ENCODE peak calls at places on chromosomes 6 and 20, in six cellular contexts. U is neuronal stem cell, D is IMR-90, O is trophoblast cell, T is mesendoderm, P is H9. Y is an unnamed sample.

GRCh38 chr6:158694913-158695312 is 45.1 kb downstream of the SYTL3 start:
- DNase-seq in P (no peak), T (no peak), D (no peak), U (no peak), O (no peak), Y (no peak)

GRCh38 chr20:43751167-43752050 is 24.6 kb upstream of the GTSF1L start:
- DNase-seq in U (no peak), O (no peak), P (no peak), D (peak; percentile 92), T (no peak), Y (peak; percentile 64)

GRCh38 chr6:16481680-16482079 is 243.3 kb downstream of the GMPR start:
- DNase-seq in D (no peak), P (no peak), T (no peak), O (no peak), U (no peak), Y (no peak)

GRCh38 chr6:72769459-72770125 is 147.7 kb downstream of the KCNQ5 start:
- DNase-seq in P (no peak), T (no peak), U (no peak), O (no peak), D (no peak), Y (no peak)

GRCh38 chr20:33791959-33792597 is 19.1 kb upstream of the CHMP4B start:
- DNase-seq in D (peak; percentile 37), U (no peak), O (peak; percentile 59), P (peak; percentile 64), T (peak; percentile 40), Y (peak; percentile 45)

GRCh38 chr20:51184289-51184688 is 161.4 kb upstream of the KCNG1 start:
- DNase-seq in P (no peak), O (peak; percentile 34), T (peak; percentile 38), U (no peak), D (peak; percentile 49), Y (no peak)

GRCh38 chr6:162271922-162272321 is 455.6 kb downstream of the PRKN start:
- DNase-seq in U (peak; percentile 9), D (no peak), T (peak; percentile 33), P (no peak), O (no peak), Y (no peak)

GRCh38 chr20:5862703-5863039 is 87.7 kb downstream of the TRMT6 start:
- DNase-seq in O (no peak), P (no peak), U (no peak), T (no peak), D (no peak), Y (no peak)

GRCh38 chr6:15715060-15715459 is 52.2 kb upstream of the DTNBP1 start:
- DNase-seq in T (no peak), O (no peak), P (no peak), D (no peak), U (no peak), Y (no peak)

GRCh38 chr20:24993337-24994185 is 1.0 kb upstream of the APMAP start:
- DNase-seq in P (no peak), T (no peak), U (no peak), D (peak; percentile 57), O (peak; percentile 17), Y (peak; percentile 50)

GRCh38 chr6:105087571-105088211 is 92.1 kb downstream of the POPDC3 start:
- DNase-seq in U (peak; percentile 42), D (peak; percentile 69), O (peak; percentile 89), T (peak; percentile 45), P (no peak), Y (peak; percentile 61)

GRCh38 chr6:138088307-138088744 is 18.9 kb downstream of the PERP start:
- DNase-seq in O (peak; percentile 91), D (peak; percentile 97), T (peak; percentile 47), P (no peak), U (no peak), Y (peak; percentile 91)

GRCh38 chr6:137637161-137637560 is 143.0 kb upstream of the OLIG3 start:
- DNase-seq in U (no peak), O (peak; percentile 97), D (peak; percentile 91), T (peak; percentile 68), P (no peak), Y (peak; percentile 95)

GRCh38 chr6:158648682-158649131 is 1.1 kb upstream of the SYTL3 start:
- DNase-seq in D (peak; percentile 96), U (no peak), O (peak; percentile 75), T (no peak), P (no peak), Y (peak; percentile 97)

GRCh38 chr6:4155848-4156466 is 20.6 kb upstream of the ECI2 start:
- DNase-seq in P (peak; percentile 75), D (peak; percentile 86), T (peak; percentile 89), U (peak; percentile 86), O (peak; percentile 94), Y (peak; percentile 85)

GRCh38 chr20:9608639-9609440 is 94.5 kb downstream of the LAMP5 start:
- DNase-seq in D (no peak), P (no peak), O (no peak), T (no peak), U (no peak), Y (no peak)

GRCh38 chr6:111187874-111188273 is 100.6 kb downstream of the SLC16A10 start:
- DNase-seq in D (no peak), U (no peak), T (no peak), O (no peak), P (no peak), Y (no peak)

GRCh38 chr6:36115412-36115811 is 14.9 kb upstream of the MAPK13 start:
- DNase-seq in D (no peak), O (no peak), P (no peak), U (no peak), T (no peak), Y (no peak)

GRCh38 chr20:45345104-45345936 is 2.9 kb downstream of the SDC4 start:
- DNase-seq in U (no peak), T (no peak), D (no peak), O (peak; percentile 76), P (no peak), Y (no peak)

GRCh38 chr6:139398658-139399057 is 24.2 kb upstream of the CITED2 start:
- DNase-seq in T (no peak), D (peak; percentile 42), P (no peak), U (no peak), O (no peak), Y (no peak)
- H3K4ac ChIP-seq in T (no peak overlapping the region), D (no peak overlapping the region), P (no peak overlapping the region), U (no peak overlapping the region), O (no peak overlapping the region), Y (no peak overlapping the region)

GRCh38 chr20:41150664-41151063 is 13.3 kb downstream of the PLCG1 start:
- DNase-seq in T (peak; percentile 42), D (peak; percentile 29), P (no peak), U (no peak), O (no peak), Y (no peak)
- H3K79me1 ChIP-seq in T (peaks cover 60% of the 10 kb centered on the region), D (peaks cover 56% of the 10 kb centered on the region), P (peaks cover 6% of the 10 kb centered on the region), U (peaks cover 24% of the 10 kb centered on the region), O (no peaks in the 10 kb centered on the region), Y (peaks cover 22% of the 10 kb centered on the region)

DNA sequence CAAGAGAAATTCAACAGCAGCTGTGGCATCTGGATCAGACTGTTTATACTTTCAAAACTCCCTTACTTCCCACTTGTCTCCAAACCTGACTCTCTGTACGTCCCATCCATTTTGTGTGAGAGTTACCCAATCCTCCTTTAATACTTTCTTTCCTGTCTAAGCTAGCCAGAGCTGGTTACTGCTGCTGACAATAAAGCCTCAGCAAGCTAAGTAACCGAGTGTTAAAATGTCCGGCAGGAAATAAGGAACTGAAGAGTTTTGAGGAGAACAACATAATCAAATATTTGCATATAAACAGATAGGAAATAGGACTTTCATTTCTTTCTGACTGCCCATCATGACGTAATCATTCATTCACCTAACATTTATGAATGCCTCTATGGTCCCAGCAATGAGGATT is 11.6 kb downstream of the TMEM30A start:
- DNase-seq in D (no peak), O (no peak), T (no peak), P (no peak), U (no peak), Y (peak; percentile 72)
- H3K4ac ChIP-seq in D (peak overlapping the region; percentile 90), O (peak overlapping the region; percentile 93), T (no peak overlapping the region), P (peak overlapping the region; percentile 56), U (no peak overlapping the region), Y (no peak overlapping the region)

GRCh38 chr20:41152108-41152757 is 14.9 kb downstream of the PLCG1 start:
- DNase-seq in P (no peak), O (no peak), D (no peak), U (no peak), T (no peak), Y (no peak)

GRCh38 chr20:41154436-41155176 is 17.3 kb downstream of the PLCG1 start:
- DNase-seq in O (no peak), P (no peak), U (no peak), D (no peak), T (no peak), Y (no peak)

GRCh38 chr20:41149679-41150131 is 12.4 kb downstream of the PLCG1 start:
- DNase-seq in T (peak; percentile 38), P (no peak), U (no peak), O (no peak), D (peak; percentile 71), Y (peak; percentile 54)

GRCh38 chr20:41148956-41149355 is 11.6 kb downstream of the PLCG1 start:
- DNase-seq in T (no peak), O (no peak), U (no peak), D (no peak), P (no peak), Y (no peak)

GRCh38 chr20:41151134-41151869 is 14.0 kb downstream of the PLCG1 start:
- DNase-seq in D (no peak), T (no peak), P (no peak), O (peak; percentile 35), U (no peak), Y (no peak)
- H3K79me1 ChIP-seq in D (peaks cover 62% of the 10 kb centered on the region), T (peaks cover 58% of the 10 kb centered on the region), P (peaks cover 6% of the 10 kb centered on the region), O (no peaks in the 10 kb centered on the region), U (peaks cover 24% of the 10 kb centered on the region), Y (peaks cover 25% of the 10 kb centered on the region)

GRCh38 chr6:53547815-53548496 is 3.1 kb upstream of the GCLC start:
- DNase-seq in P (peak; percentile 95), O (peak; percentile 98), T (peak; percentile 97), U (peak; percentile 89), D (peak; percentile 97), Y (peak; percentile 98)
- H3K4ac ChIP-seq in P (no peak overlapping the region), O (peak overlapping the region; percentile 11), T (peak overlapping the region; percentile 78), U (no peak overlapping the region), D (peak overlapping the region; percentile 96), Y (no peak overlapping the region)

DNA sequence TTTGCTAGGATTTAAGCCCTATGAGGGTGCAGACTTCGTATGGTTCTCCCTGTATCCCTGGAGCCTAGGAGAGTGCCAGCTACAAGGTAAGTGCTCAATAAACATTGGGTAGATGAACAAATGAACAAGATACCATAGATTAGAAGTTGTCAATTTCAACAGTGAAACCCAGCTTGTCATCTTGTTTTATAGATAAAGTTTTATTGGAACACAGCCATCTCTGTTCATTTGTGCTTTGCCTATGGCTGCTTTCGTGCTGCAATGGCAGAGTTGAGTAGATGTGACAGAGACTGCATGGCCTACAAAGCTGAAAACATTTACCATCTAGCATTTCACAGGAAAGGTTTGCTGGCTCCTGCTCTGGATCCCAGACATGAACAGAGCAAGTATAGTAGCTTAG is 5.6 kb downstream of the DAAM2 start:
- DNase-seq in P (no peak), U (no peak), O (no peak), T (no peak), D (no peak), Y (no peak)
- H3K79me1 ChIP-seq in P (no peaks in the 10 kb centered on the region), U (no peaks in the 10 kb centered on the region), O (peaks cover 2% of the 10 kb centered on the region), T (no peaks in the 10 kb centered on the region), D (peaks cover 20% of the 10 kb centered on the region), Y (peaks cover 20% of the 10 kb centered on the region)

DNA sequence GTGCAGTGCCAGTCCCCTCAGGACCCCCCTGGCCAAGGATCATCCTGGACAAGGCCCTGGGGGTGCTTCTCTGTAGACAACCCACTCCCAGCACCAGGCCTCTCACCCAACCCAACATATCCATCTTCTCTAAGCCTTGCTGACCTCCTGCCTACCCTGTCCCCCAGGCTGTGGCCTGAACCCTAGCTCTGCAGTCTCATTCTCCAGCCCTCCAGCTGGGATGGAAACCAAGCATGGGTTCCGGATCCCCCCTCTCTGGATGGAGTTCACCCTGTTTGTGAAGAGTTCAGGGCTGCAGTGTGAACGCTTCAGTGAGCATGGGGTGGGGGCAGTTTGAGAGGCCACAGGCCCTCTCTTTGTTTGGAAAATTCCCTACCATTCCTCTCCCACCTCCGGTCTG is 2.1 kb upstream of the KCNK5 start:
- DNase-seq in P (no peak), O (no peak), D (no peak), T (no peak), U (no peak), Y (no peak)
- H3K4ac ChIP-seq in P (peak overlapping the region; percentile 62), O (no peak overlapping the region), D (no peak overlapping the region), T (peak overlapping the region; percentile 8), U (no peak overlapping the region), Y (no peak overlapping the region)

Y was measured in mesenchymal stem cell.